ENCODE peak calls at places on chromosomes 12 and 14, in nine cellular contexts. A, H, O, Z, G, X, W, K and Y are unnamed samples.

GRCh38 chr14:41604793-41605534 is 1.7 kb upstream of the LRFN5 start:
- DNase-seq in A (peak; percentile 91), G (no peak), O (peak; percentile 51), H (peak; percentile 66), K (no peak), X (peak; percentile 39), Z (no peak), W (no peak), Y (no peak)

GRCh38 chr14:98999901-99000300 is 272.1 kb downstream of the BCL11B start:
- DNase-seq in H (no peak), W (no peak), Z (no peak), X (no peak), G (no peak), O (no peak), A (no peak), K (no peak), Y (no peak)

GRCh38 chr14:103688441-103688840 is 26.8 kb downstream of the XRCC3 start:
- DNase-seq in A (no peak), X (no peak), K (no peak), G (no peak), O (no peak), Z (no peak), H (no peak), W (no peak), Y (no peak)

GRCh38 chr12:11622774-11623375 is 26.6 kb upstream of the ETV6 start:
- DNase-seq in H (peak; percentile 9), A (no peak), G (no peak), X (no peak), W (no peak), K (no peak), Z (no peak), O (no peak), Y (no peak)

GRCh38 chr14:51396222-51396815 is 156.3 kb downstream of the TMX1 start:
- DNase-seq in X (peak; percentile 72), H (peak; percentile 100), Z (no peak), W (no peak), A (peak; percentile 96), G (no peak), O (no peak), K (no peak), Y (no peak)

GRCh38 chr14:104315169-104315568 is 176.8 kb downstream of the KIF26A start:
- DNase-seq in X (no peak), G (no peak), A (no peak), W (no peak), K (no peak), O (no peak), Z (peak; percentile 2), H (no peak), Y (no peak)

GRCh38 chr12:104604995-104605675 is 148.4 kb downstream of the CHST11 start:
- DNase-seq in O (no peak), X (no peak), Z (no peak), H (peak; percentile 24), K (no peak), G (no peak), W (no peak), A (no peak), Y (no peak)

GRCh38 chr14:103207404-103208072 is 84.3 kb downstream of the TNFAIP2 start:
- DNase-seq in O (no peak), K (no peak), Z (no peak), G (no peak), H (peak; percentile 56), W (peak; percentile 22), A (no peak), X (no peak), Y (no peak)

GRCh38 chr14:105878554-105878953 is 352.2 kb downstream of the TMEM121 start:
- DNase-seq in X (no peak), Z (peak; percentile 1), O (no peak), G (no peak), H (no peak), K (no peak), A (no peak), W (no peak), Y (no peak)

GRCh38 chr12:93287152-93287551 is 90.6 kb upstream of the NUDT4 start:
- DNase-seq in K (no peak), H (no peak), W (peak; percentile 69), A (no peak), X (no peak), O (no peak), G (no peak), Z (no peak), Y (no peak)

GRCh38 chr12:80936642-80937390 is 918 bp downstream of the LIN7A start:
- DNase-seq in X (no peak), W (peak; percentile 27), H (peak; percentile 41), A (peak; percentile 63), O (peak; percentile 50), Z (no peak), G (no peak), K (peak; percentile 96), Y (peak; percentile 58)

GRCh38 chr12:76568130-76568529 is 8.6 kb upstream of the OSBPL8 start:
- DNase-seq in Z (no peak), G (no peak), O (no peak), A (no peak), H (no peak), K (no peak), W (no peak), X (no peak), Y (no peak)

GRCh38 chr12:8658361-8658760 is 4.3 kb downstream of the MFAP5 start:
- DNase-seq in W (no peak), G (no peak), Z (no peak), O (no peak), K (no peak), X (no peak), A (peak; percentile 80), H (peak; percentile 92), Y (no peak)

GRCh38 chr14:104109731-104110361 is 24.3 kb downstream of the ASPG start:
- DNase-seq in Z (no peak), G (no peak), A (no peak), X (no peak), K (no peak), O (no peak), W (no peak), H (no peak), Y (no peak)

GRCh38 chr14:94748667-94749347 is 21.1 kb downstream of the GSC start:
- DNase-seq in X (no peak), A (no peak), H (no peak), O (peak; percentile 61), G (no peak), Z (no peak), K (peak; percentile 22), W (peak; percentile 45), Y (no peak)

GRCh38 chr14:53432378-53432802 is 279.3 kb upstream of the DDHD1 start:
- DNase-seq in H (peak; percentile 41), W (peak; percentile 25), K (peak; percentile 56), O (peak; percentile 63), X (peak; percentile 38), Z (no peak), A (peak; percentile 46), G (no peak), Y (no peak)

GRCh38 chr12:27052176-27052575 is 29.8 kb downstream of the MED21 start:
- DNase-seq in H (no peak), K (no peak), W (no peak), Z (no peak), X (no peak), G (no peak), O (no peak), A (no peak), Y (no peak)

GRCh38 chr12:12922191-12922616 is 29.8 kb downstream of the GPRC5D start:
- DNase-seq in Z (no peak), O (no peak), K (no peak), W (no peak), X (peak; percentile 49), H (peak; percentile 48), G (no peak), A (no peak), Y (no peak)

GRCh38 chr12:110907583-110907982 is 12.8 kb downstream of the MYL2 start:
- DNase-seq in W (no peak), O (no peak), K (no peak), A (no peak), H (no peak), G (no peak), Z (no peak), X (no peak), Y (no peak)

GRCh38 chr12:65999564-66000280 is 130.8 kb downstream of the LLPH start:
- DNase-seq in Z (no peak), H (peak; percentile 49), G (no peak), X (no peak), W (no peak), A (peak; percentile 69), K (no peak), O (no peak), Y (no peak)

GRCh38 chr12:72018036-72018435 is 79.4 kb downstream of the TPH2 start:
- DNase-seq in X (no peak), H (no peak), A (no peak), G (no peak), Z (no peak), O (no peak), W (no peak), K (no peak), Y (no peak)

GRCh38 chr14:64623576-64624165 is 73.9 kb downstream of the PPP1R36 start:
- DNase-seq in O (no peak), W (no peak), X (no peak), G (no peak), A (no peak), Z (no peak), K (no peak), H (no peak), Y (no peak)

GRCh38 chr12:88418856-88419497 is 161.3 kb downstream of the KITLG start:
- DNase-seq in H (peak; percentile 82), O (no peak), K (no peak), W (no peak), X (peak; percentile 47), A (no peak), G (no peak), Z (no peak), Y (no peak)

GRCh38 chr12:110896559-110896958 is 23.8 kb downstream of the MYL2 start:
- DNase-seq in Z (no peak), O (no peak), W (peak; percentile 34), A (no peak), K (peak; percentile 7), G (no peak), H (no peak), X (no peak), Y (no peak)

GRCh38 chr14:51302319-51303030 is 62.4 kb downstream of the TMX1 start:
- DNase-seq in O (no peak), H (peak; percentile 55), X (no peak), G (no peak), W (no peak), K (peak; percentile 58), A (peak; percentile 29), Z (no peak), Y (no peak)

GRCh38 chr12:131000000-131000486 is 46.3 kb downstream of the ADGRD1 start:
- DNase-seq in Z (no peak), O (no peak), X (no peak), W (no peak), G (no peak), H (no peak), A (no peak), K (no peak), Y (no peak)

GRCh38 chr12:70052931-70053497 is 190.2 kb upstream of the CNOT2 start:
- DNase-seq in X (peak; percentile 82), G (no peak), W (peak; percentile 94), K (no peak), O (no peak), Z (no peak), H (peak; percentile 79), A (peak; percentile 60), Y (peak; percentile 76)

GRCh38 chr12:93229494-93230310 is 148.0 kb upstream of the NUDT4 start:
- DNase-seq in A (peak; percentile 62), K (no peak), G (no peak), H (peak; percentile 79), O (no peak), X (peak; percentile 90), Z (no peak), W (no peak), Y (no peak)

GRCh38 chr14:61460063-61460462 is 138.7 kb downstream of the PRKCH start:
- DNase-seq in Z (no peak), W (no peak), K (no peak), H (no peak), O (no peak), A (no peak), X (no peak), G (no peak), Y (no peak)

GRCh38 chr12:131260970-131261369 is 307.3 kb downstream of the ADGRD1 start:
- DNase-seq in G (no peak), X (no peak), A (no peak), K (no peak), O (no peak), W (no peak), H (no peak), Z (no peak), Y (no peak)

GRCh38 chr14:42057176-42057575 is 450.5 kb downstream of the LRFN5 start:
- DNase-seq in W (no peak), A (peak; percentile 32), H (no peak), Z (no peak), K (no peak), G (no peak), O (no peak), X (no peak), Y (no peak)